ENCODE peak calls at places on chromosome 20, in seven cellular contexts. P is mammary epithelial cell, G is fibroblast of lung, R is thoracic aorta, X is left lung, Q is right cardiac atrium, J is stomach. D is an unnamed sample.
A peak's percentile ranks its signal among the peaks of the same experiment; 100 is the strongest.

GRCh38 chr20:42444799-42445198 is 744.9 kb downstream of the PTPRT start:
- DNase-seq in G (no peak), Q (no peak), J (no peak), R (no peak), X (no peak), P (no peak), D (no peak)

GRCh38 chr20:41738584-41739193 is 120.5 kb upstream of the CHD6 start:
- DNase-seq in X (no peak), G (peak; percentile 15), Q (no peak), R (no peak), P (peak; percentile 11), J (peak; percentile 58), D (no peak)

GRCh38 chr20:56440346-56441007 is 27.9 kb upstream of the RTF2 start:
- DNase-seq in Q (no peak), P (no peak), R (no peak), G (peak; percentile 40), X (no peak), J (no peak), D (no peak)

GRCh38 chr20:32509639-32510066 is 75.5 kb downstream of the NOL4L start:
- DNase-seq in Q (no peak), X (peak; percentile 26), J (no peak), P (no peak), G (no peak), R (no peak), D (no peak)

GRCh38 chr20:24491043-24491756 is 21.8 kb downstream of the SYNDIG1 start:
- DNase-seq in P (no peak), G (peak; percentile 11), R (no peak), J (no peak), Q (no peak), X (no peak), D (no peak)

GRCh38 chr20:16580127-16580526 is 6.9 kb upstream of the KIF16B start:
- DNase-seq in G (peak; percentile 71), X (no peak), J (no peak), P (peak; percentile 76), Q (no peak), R (no peak), D (no peak)

GRCh38 chr20:49171928-49172327 is 16.2 kb downstream of the STAU1 start:
- DNase-seq in Q (no peak), P (no peak), J (no peak), R (no peak), X (no peak), G (no peak), D (no peak)

GRCh38 chr20:57529810-57530209 is 4.9 kb upstream of the CTCFL start:
- DNase-seq in X (no peak), G (no peak), J (no peak), Q (no peak), R (no peak), P (no peak), D (peak; percentile 15)

GRCh38 chr20:6240059-6240458 is 117.2 kb upstream of the FERMT1 start:
- DNase-seq in Q (no peak), P (no peak), G (no peak), X (no peak), J (no peak), R (no peak), D (no peak)

DNA sequence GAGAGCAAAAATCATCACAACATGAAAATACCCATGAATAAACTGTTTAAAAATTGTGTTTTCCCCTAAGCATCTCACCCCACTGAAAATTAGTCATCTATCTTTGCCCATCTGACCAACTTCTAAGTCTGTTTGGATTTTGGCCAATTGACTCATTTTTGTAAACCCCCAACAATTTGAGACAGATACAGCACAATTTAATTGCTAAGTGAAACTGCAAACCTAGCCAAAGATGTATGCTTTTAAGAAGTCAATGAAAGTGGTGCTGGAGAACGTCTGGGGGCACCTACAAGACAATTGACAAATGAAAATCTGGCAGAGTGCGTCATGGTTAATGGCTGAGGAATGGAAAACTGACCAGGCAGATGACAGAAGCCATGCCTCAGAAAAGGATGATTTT is 30.9 kb upstream of the SLC24A3 start:
- DNase-seq in P (peak; percentile 2), Q (no peak), G (no peak), J (no peak), X (no peak), R (no peak), D (no peak)
- H3K27ac ChIP-seq in P (no peak overlapping the region), Q (no peak overlapping the region), G (no peak overlapping the region), J (no peak overlapping the region), X (no peak overlapping the region), R (no peak overlapping the region), D (no peak overlapping the region)

GRCh38 chr20:53867741-53868351 is 202.5 kb downstream of the BCAS1 start:
- DNase-seq in R (no peak), P (peak; percentile 85), J (no peak), Q (no peak), X (no peak), G (no peak), D (no peak)
- H3K27ac ChIP-seq in R (no peak overlapping the region), P (peak overlapping the region; percentile 91), J (peak overlapping the region; percentile 52), Q (no peak overlapping the region), X (no peak overlapping the region), G (no peak overlapping the region), D (no peak overlapping the region)

GRCh38 chr20:22462975-22463914 is 121.1 kb downstream of the FOXA2 start:
- DNase-seq in Q (no peak), G (no peak), R (no peak), P (peak; percentile 29), X (no peak), J (no peak), D (no peak)
- H3K27ac ChIP-seq in Q (no peak overlapping the region), G (no peak overlapping the region), R (no peak overlapping the region), P (no peak overlapping the region), X (no peak overlapping the region), J (peak overlapping the region; percentile 34), D (no peak overlapping the region)

GRCh38 chr20:51979226-51979625 is 176.9 kb upstream of the SALL4 start:
- DNase-seq in X (no peak), P (no peak), R (no peak), Q (no peak), J (no peak), G (no peak), D (no peak)

GRCh38 chr20:51985753-51986152 is 183.4 kb upstream of the SALL4 start:
- DNase-seq in R (no peak), Q (no peak), J (no peak), X (no peak), P (no peak), G (no peak), D (no peak)

GRCh38 chr20:51980277-51980676 is 178.0 kb upstream of the SALL4 start:
- DNase-seq in R (no peak), X (no peak), P (no peak), J (no peak), Q (no peak), G (no peak), D (no peak)

GRCh38 chr20:51987812-51988211 is 185.5 kb upstream of the SALL4 start:
- DNase-seq in X (no peak), G (no peak), P (no peak), R (no peak), J (no peak), Q (no peak), D (no peak)

DNA sequence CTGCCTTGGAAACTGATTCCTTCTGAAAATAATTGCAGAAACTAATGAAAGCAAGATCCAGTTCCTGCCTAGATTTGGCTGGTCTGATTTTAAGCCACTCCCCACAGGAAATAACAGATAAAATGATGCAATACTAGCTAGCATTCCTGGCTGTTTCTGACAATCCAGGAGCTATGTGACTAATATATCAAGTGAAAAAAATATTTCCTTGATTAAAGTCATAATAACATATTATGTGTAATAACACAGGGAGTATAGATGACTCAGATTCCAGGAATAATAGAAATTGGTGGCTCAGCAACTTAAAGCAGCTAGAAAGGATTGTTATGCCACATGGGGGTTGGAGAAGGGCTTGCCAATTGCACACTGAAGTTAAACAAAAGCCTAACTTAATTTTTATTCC is 182.7 kb upstream of the SALL4 start:
- DNase-seq in R (no peak), J (no peak), Q (no peak), X (no peak), P (peak; percentile 87), G (peak; percentile 95), D (no peak)
- H3K27ac ChIP-seq in R (no peak overlapping the region), J (no peak overlapping the region), Q (no peak overlapping the region), X (peak overlapping the region; percentile 5), P (peak overlapping the region; percentile 63), G (peak overlapping the region; percentile 62), D (peak overlapping the region; percentile 3)

DNA sequence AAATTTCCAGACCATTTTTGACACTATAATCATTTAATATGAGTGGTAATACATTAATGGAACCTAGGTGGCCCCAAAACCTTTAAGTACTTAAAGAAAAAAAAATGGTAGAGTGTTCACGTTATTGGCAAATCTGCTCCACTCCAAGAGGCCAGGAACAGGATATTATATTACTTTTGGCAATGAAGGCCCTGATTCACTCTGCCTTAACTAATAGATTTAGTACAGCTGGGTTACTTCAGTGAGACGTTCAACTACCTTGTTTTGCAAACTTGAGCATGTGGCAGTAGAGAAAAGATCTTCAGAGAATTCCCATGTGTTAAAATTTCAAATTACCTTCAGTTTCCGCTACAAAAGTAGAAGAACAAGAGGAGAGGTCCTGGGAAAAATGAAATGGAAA is 12.8 kb downstream of the ADNP start:
- DNase-seq in R (no peak), J (no peak), G (peak; percentile 56), P (no peak), X (no peak), Q (no peak), D (no peak)
- H3K27ac ChIP-seq in R (no peak overlapping the region), J (no peak overlapping the region), G (no peak overlapping the region), P (peak overlapping the region; percentile 21), X (no peak overlapping the region), Q (no peak overlapping the region), D (no peak overlapping the region)

GRCh38 chr20:51400051-51400926 is 142.2 kb downstream of the NFATC2 start:
- DNase-seq in J (peak; percentile 32), X (no peak), G (no peak), P (no peak), Q (no peak), R (no peak), D (no peak)
- H3K27ac ChIP-seq in J (peak overlapping the region; percentile 36), X (no peak overlapping the region), G (no peak overlapping the region), P (no peak overlapping the region), Q (no peak overlapping the region), R (no peak overlapping the region), D (no peak overlapping the region)

DNA sequence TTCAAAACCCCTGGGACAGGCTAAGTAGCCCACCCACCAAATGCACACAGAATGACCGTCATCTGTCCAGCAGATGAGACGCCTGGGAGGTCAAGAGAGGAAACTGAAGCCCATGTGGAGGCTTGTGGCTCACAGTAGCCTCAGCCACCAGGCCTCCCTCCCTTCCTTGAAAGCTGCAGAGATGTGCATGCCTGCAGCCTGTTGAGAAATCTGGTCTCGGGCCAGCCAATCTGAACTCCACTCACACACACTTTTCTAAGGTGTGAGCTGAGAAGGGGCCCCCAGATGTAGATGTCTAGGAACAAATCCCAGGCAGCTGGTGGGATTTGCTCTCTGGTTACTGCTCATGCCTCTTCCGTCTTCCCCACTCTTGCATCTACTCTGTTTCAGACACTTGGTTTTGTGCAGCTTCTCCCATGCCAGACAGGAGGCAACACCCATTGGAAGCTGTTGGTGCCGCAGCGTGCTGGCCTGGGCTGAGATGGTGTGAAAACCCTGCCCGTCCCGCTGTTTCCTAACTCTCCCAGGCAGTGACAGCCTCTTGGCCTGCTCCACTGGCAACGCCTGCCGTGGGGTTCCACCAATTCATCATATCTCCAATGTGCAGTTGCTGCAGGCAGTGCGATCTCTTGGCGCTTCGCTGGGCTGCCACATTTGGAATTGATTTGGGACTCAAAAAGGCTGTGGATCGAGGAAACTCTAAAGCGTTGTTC is 24.1 kb upstream of the PAX1 start:
- DNase-seq in P (no peak), J (no peak), Q (peak; percentile 73), X (no peak), G (no peak), R (no peak), D (no peak)
- H3K27ac ChIP-seq in P (no peak overlapping the region), J (no peak overlapping the region), Q (no peak overlapping the region), X (no peak overlapping the region), G (no peak overlapping the region), R (no peak overlapping the region), D (no peak overlapping the region)

GRCh38 chr20:50369225-50370035 is 140.8 kb upstream of the PTPN1 start:
- DNase-seq in P (no peak), Q (no peak), R (no peak), X (peak; percentile 84), J (peak; percentile 93), G (no peak), D (no peak)
- H3K27ac ChIP-seq in P (no peak overlapping the region), Q (no peak overlapping the region), R (no peak overlapping the region), X (peak overlapping the region; percentile 28), J (peak overlapping the region; percentile 39), G (no peak overlapping the region), D (no peak overlapping the region)